ENCODE peak calls at places on chromosomes 16 and 17, in five cellular contexts. L is neural crest cell; Q is adrenal gland; U is activated naive CD4-positive, alpha-beta T cell; A is HFFc6. B is an unnamed sample.

GRCh38 chr16:50304467-50305440 is 38.4 kb downstream of the ADCY7 start:
- DNase-seq in L (no peak), Q (peak; percentile 8), U (no peak), A (no peak), B (peak; percentile 25)

GRCh38 chr16:15856217-15856616 is 611 bp downstream of the MYH11 start:
- DNase-seq in L (no peak), Q (no peak), U (no peak), A (no peak), B (no peak)

GRCh38 chr16:88781140-88782077 is 3.6 kb downstream of the PIEZO1 start:
- DNase-seq in L (no peak), Q (no peak), U (peak; percentile 47), A (no peak), B (peak; percentile 60)

GRCh38 chr17:10117085-10117484 is 81.3 kb downstream of the GAS7 start:
- DNase-seq in L (no peak), Q (no peak), U (no peak), A (no peak), B (no peak)

GRCh38 chr17:7950578-7950977 is 18.6 kb downstream of the CNTROB start:
- DNase-seq in L (no peak), Q (no peak), U (no peak), A (no peak), B (no peak)

GRCh38 chr16:10009691-10010090 is 172.5 kb downstream of the GRIN2A start:
- DNase-seq in L (no peak), Q (no peak), U (no peak), A (no peak), B (no peak)

GRCh38 chr16:20868890-20869289 is 31.3 kb downstream of the DCUN1D3 start:
- DNase-seq in L (no peak), Q (peak; percentile 94), U (no peak), A (peak; percentile 46), B (peak; percentile 95)

GRCh38 chr17:1165836-1166235 is 13.9 kb downstream of the ABR start:
- DNase-seq in L (no peak), Q (no peak), U (no peak), A (no peak), B (no peak)

GRCh38 chr17:17186051-17186450 is 20.1 kb downstream of the PLD6 start:
- DNase-seq in L (no peak), Q (peak; percentile 57), U (no peak), A (no peak), B (no peak)

GRCh38 chr17:44829558-44830358 is at the start of gene GJC1:
- DNase-seq in L (peak; percentile 51), Q (peak; percentile 28), U (no peak), A (no peak), B (peak; percentile 59)

GRCh38 chr17:61583242-61583641 is 7.8 kb downstream of the NACA2 start:
- DNase-seq in L (no peak), Q (no peak), U (no peak), A (peak; percentile 75), B (no peak)

B was measured in left ventricle myocardium superior.